ENCODE peak calls at places on chromosome 7, in four cellular contexts. Y is SJSA1, C is cardiac muscle cell, X is gastrocnemius medialis. T is an unnamed sample.

GRCh38 chr7:112302566-112302965 is 96.1 kb downstream of the ZNF277 start:
- DNase-seq in Y (no peak), C (no peak), X (no peak), T (no peak)

GRCh38 chr7:138865843-138866242 is 67.8 kb upstream of the ATP6V0A4 start:
- DNase-seq in Y (no peak), C (peak), X (no peak), T (no peak)

GRCh38 chr7:112411186-112411795 is 39.0 kb upstream of the IFRD1 start:
- DNase-seq in Y (no peak), C (peak), X (no peak), T (peak)

GRCh38 chr7:157615852-157616251 is 279.0 kb downstream of the DNAJB6 start:
- DNase-seq in Y (no peak), C (no peak), X (no peak), T (no peak)

GRCh38 chr7:90432752-90433151 is 29.5 kb downstream of the CLDN12 start:
- DNase-seq in Y (no peak), C (no peak), X (no peak), T (no peak)

GRCh38 chr7:148286150-148286549 is 304.4 kb upstream of the C7orf33 start:
- DNase-seq in Y (no peak), C (peak), X (no peak), T (no peak)

GRCh38 chr7:130943336-130943901 is 209.4 kb upstream of the KLF14 start:
- DNase-seq in Y (peak), C (peak), X (no peak), T (peak)

GRCh38 chr7:118938845-118939244 is 714.3 kb downstream of the ANKRD7 start:
- DNase-seq in Y (no peak), C (no peak), X (no peak), T (no peak)

GRCh38 chr7:43137811-43138210 is 25.4 kb downstream of the HECW1 start:
- DNase-seq in Y (peak), C (no peak), X (no peak), T (no peak)

GRCh38 chr7:13839063-13839462 is 150.4 kb downstream of the ETV1 start:
- DNase-seq in Y (no peak), C (no peak), X (no peak), T (no peak)

GRCh38 chr7:140518370-140519006 is 39.2 kb upstream of the MKRN1 start:
- DNase-seq in Y (no peak), C (no peak), X (no peak), T (no peak)

GRCh38 chr7:47302560-47302959 is 279.4 kb downstream of the TNS3 start:
- DNase-seq in Y (no peak), C (no peak), X (no peak), T (no peak)

GRCh38 chr7:44566680-44567079 is 7.0 kb downstream of the DDX56 start:
- DNase-seq in Y (no peak), C (no peak), X (no peak), T (no peak)

GRCh38 chr7:139681463-139681755 is 96.4 kb downstream of the HIPK2 start:
- DNase-seq in Y (no peak), C (no peak), X (no peak), T (no peak)

GRCh38 chr7:133020501-133020900 is 61.4 kb downstream of the CHCHD3 start:
- DNase-seq in Y (no peak), C (peak), X (no peak), T (no peak)

GRCh38 chr7:152849128-152849527 is 89.6 kb downstream of the ACTR3B start:
- DNase-seq in Y (no peak), C (no peak), X (no peak), T (no peak)

GRCh38 chr7:92437956-92438491 is 9.3 kb upstream of the GATAD1 start:
- DNase-seq in Y (no peak), C (no peak), X (no peak), T (no peak)

GRCh38 chr7:43584200-43584586 is 1.3 kb downstream of the STK17A start:
- DNase-seq in Y (peak), C (peak), X (peak), T (no peak)

GRCh38 chr7:32335107-32335506 is 155.1 kb downstream of the LSM5 start:
- DNase-seq in Y (no peak), C (peak), X (no peak), T (no peak)

GRCh38 chr7:27921081-27921836 is 181.3 kb downstream of the TAX1BP1 start:
- DNase-seq in Y (peak), C (peak), X (no peak), T (peak)
- H3K4me3 ChIP-seq in Y (no peak), C (no peak), X (peak), T (no peak)

GRCh38 chr7:380724-381210 is 90.8 kb downstream of the FOXL3 start:
- DNase-seq in Y (no peak), C (no peak), X (no peak), T (no peak)

GRCh38 chr7:380226-380550 is 90.2 kb downstream of the FOXL3 start:
- DNase-seq in Y (no peak), C (no peak), X (no peak), T (no peak)

GRCh38 chr7:378551-379455 is 88.8 kb downstream of the FOXL3 start:
- DNase-seq in Y (no peak), C (no peak), X (no peak), T (no peak)

GRCh38 chr7:378041-378420 is 88.1 kb downstream of the FOXL3 start:
- DNase-seq in Y (no peak), C (no peak), X (no peak), T (no peak)

DNA sequence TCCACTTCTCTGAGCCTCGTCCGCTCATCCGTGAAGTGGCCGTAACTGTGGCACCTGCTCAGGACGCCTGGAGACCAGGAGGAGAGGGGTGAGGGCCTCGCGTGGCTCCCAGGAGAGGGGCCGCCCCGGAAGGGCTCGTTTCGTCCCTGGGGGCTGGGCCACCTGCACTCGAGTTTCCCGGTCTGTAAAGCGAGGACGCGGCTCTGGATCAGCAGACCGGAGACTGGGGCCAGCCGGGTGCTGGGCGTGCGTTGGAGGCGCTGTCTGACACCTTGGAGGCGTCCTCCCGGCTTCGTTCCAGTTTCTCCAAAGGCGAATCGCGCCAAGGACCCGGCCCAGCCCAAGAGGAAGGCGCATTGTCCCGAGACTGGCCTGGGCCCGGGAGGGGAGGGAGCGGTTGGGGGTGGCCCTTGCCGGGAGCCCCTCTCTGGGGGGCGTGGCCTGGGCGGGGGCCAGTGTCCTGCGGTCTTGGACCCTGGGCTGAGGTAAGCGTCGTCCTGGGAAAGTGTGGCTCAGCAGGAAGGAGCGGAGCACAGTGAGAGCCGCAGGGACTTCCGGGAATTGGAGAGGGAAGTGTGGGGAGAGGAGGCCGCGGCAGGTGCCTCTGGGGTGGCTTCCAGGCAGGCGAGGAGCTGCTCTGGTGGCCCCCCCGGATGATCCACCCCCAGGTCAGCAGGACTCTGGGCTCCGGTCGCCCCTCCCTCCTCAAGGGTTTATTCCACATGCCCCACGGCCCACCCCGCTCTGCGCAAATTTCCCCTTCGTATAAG is 89.7 kb downstream of the FOXL3 start:
- DNase-seq in Y (no peak), C (no peak), X (no peak), T (no peak)
- H3K4me3 ChIP-seq in Y (no peak), C (no peak), X (peak), T (no peak)

GRCh38 chr7:94620703-94621118 is 35.2 kb downstream of the SGCE start:
- DNase-seq in Y (peak), C (peak), X (peak), T (peak)

GRCh38 chr7:94615641-94616040 is 40.3 kb downstream of the SGCE start:
- DNase-seq in Y (no peak), C (no peak), X (no peak), T (no peak)

GRCh38 chr7:94618134-94618533 is 37.8 kb downstream of the SGCE start:
- DNase-seq in Y (no peak), C (no peak), X (no peak), T (no peak)

GRCh38 chr7:94623820-94624219 is 32.1 kb downstream of the SGCE start:
- DNase-seq in Y (no peak), C (no peak), X (no peak), T (no peak)

DNA sequence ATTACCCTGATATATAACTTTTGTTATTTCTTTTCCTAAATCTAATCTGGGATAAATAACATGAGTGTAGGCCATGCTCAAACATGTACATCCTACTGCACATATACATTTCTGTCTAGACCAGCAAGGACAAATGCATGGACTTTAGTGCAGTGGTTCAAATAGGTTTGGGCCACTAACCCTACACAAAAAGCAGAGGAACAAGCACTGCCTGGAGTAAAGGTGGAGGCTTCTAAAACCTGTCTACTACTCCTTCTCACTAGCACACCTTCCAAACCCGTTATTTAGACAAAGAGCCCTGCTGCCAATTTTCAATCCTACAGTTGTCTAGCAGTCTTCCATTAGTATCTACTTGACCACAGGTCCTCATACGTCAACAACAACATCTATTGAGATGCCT is 34.8 kb downstream of the SGCE start:
- DNase-seq in Y (no peak), C (no peak), X (no peak), T (no peak)
- H3K4me3 ChIP-seq in Y (no peak), C (no peak), X (no peak), T (no peak)

GRCh38 chr7:7569113-7569527 is 2.4 kb downstream of the MIOS start:
- DNase-seq in Y (no peak), C (no peak), X (no peak), T (no peak)

GRCh38 chr7:7567898-7568531 is 1.3 kb downstream of the MIOS start:
- DNase-seq in Y (no peak), C (no peak), X (no peak), T (no peak)

GRCh38 chr7:7568553-7568952 is 1.9 kb downstream of the MIOS start:
- DNase-seq in Y (no peak), C (no peak), X (no peak), T (no peak)

GRCh38 chr7:7570584-7570983 is 3.9 kb downstream of the MIOS start:
- DNase-seq in Y (no peak), C (no peak), X (no peak), T (no peak)

GRCh38 chr7:7569615-7570014 is 2.9 kb downstream of the MIOS start:
- DNase-seq in Y (no peak), C (no peak), X (no peak), T (no peak)
- H3K4me3 ChIP-seq in Y (no peak), C (no peak), X (peak), T (no peak)

GRCh38 chr7:103577059-103577458 is 131.1 kb upstream of the SLC26A5 start:
- DNase-seq in Y (no peak), C (no peak), X (no peak), T (no peak)

GRCh38 chr7:103574536-103574935 is 128.5 kb upstream of the SLC26A5 start:
- DNase-seq in Y (no peak), C (no peak), X (no peak), T (no peak)

GRCh38 chr7:103571591-103571990 is 125.6 kb upstream of the SLC26A5 start:
- DNase-seq in Y (no peak), C (no peak), X (no peak), T (no peak)

GRCh38 chr7:103573479-103574058 is 127.6 kb upstream of the SLC26A5 start:
- DNase-seq in Y (peak), C (peak), X (no peak), T (peak)

DNA sequence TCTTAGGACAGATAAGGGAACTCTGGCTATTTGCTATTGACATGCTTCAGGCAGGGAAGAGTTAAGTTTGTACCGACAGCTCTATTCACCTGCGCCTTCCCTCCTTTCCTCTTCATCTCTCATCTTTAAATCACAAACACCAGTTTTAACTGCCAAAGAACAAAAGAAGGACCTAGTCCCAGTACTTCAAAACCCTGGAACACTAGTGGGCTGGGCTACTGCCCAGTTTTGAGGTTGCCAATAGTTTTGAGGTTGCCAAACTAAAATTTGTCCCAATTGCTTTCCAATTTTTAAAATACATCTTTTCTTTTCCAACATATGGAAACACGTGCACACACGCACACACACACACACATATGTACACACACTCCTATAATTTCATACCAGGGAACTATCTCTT is 130.6 kb upstream of the SLC26A5 start:
- DNase-seq in Y (no peak), C (no peak), X (no peak), T (no peak)
- H3K4me3 ChIP-seq in Y (no peak), C (no peak), X (no peak), T (no peak)

T was measured in astrocyte of the cerebellum.